ENCODE peak calls at places on chromosomes 1 and 21, in nine cellular contexts. F is HT-29; J is stimulated activated CD4-positive, alpha-beta T cell treated with anti-CD3 and anti-CD28 coated beads, Interleukin-2, amount 100 ng/mL, for 48 hours; X is IMR-90; I is NCI-H1417; H is cardiac fibroblast; B is prostate gland; M is memory B cell; D is GM19239. U is an unnamed sample.

GRCh38 chr1:176541663-176542062 is 78.7 kb downstream of the PAPPA2 start:
- DNase-seq in F (no peak), J (no peak), X (no peak), I (no peak), H (no peak), B (no peak), M (no peak), D (no peak), U (no peak)

GRCh38 chr1:82978461-82979324 is 1020.2 kb downstream of the TTLL7 start:
- DNase-seq in F (peak), J (no peak), X (no peak), I (no peak), H (no peak), B (no peak), M (no peak), D (no peak), U (peak)

GRCh38 chr21:36211660-36212512 is 55.3 kb downstream of the DOP1B start:
- DNase-seq in F (no peak), J (no peak), X (peak), I (no peak), H (peak), B (no peak), M (no peak), D (no peak), U (peak)

GRCh38 chr1:230548357-230548756 is 93.9 kb upstream of the COG2 start:
- DNase-seq in F (no peak), J (no peak), X (no peak), I (peak), H (no peak), B (no peak), M (no peak), D (no peak), U (no peak)

GRCh38 chr1:32470991-32471694 is 6.3 kb downstream of the ZBTB8B start:
- DNase-seq in F (no peak), J (no peak), X (no peak), I (no peak), H (peak), B (no peak), M (no peak), D (no peak), U (no peak)

GRCh38 chr1:40931601-40932000 is 47.9 kb upstream of the CTPS1 start:
- DNase-seq in F (no peak), J (no peak), X (no peak), I (no peak), H (no peak), B (no peak), M (no peak), D (no peak), U (no peak)

GRCh38 chr21:32256226-32256625 is 22.6 kb downstream of the MIS18A start:
- DNase-seq in F (no peak), J (no peak), X (no peak), I (no peak), H (no peak), B (no peak), M (no peak), D (no peak), U (no peak)

GRCh38 chr1:24392982-24393645 is 20.5 kb downstream of the STPG1 start:
- DNase-seq in F (no peak), J (no peak), X (no peak), I (no peak), H (no peak), B (no peak), M (peak), D (no peak), U (no peak)

GRCh38 chr21:27796106-27796505 is 829.2 kb upstream of the ADAMTS5 start:
- DNase-seq in F (no peak), J (no peak), X (peak), I (no peak), H (peak), B (no peak), M (no peak), D (no peak), U (peak)

GRCh38 chr1:217919683-217920502 is 288.7 kb downstream of the SPATA17 start:
- DNase-seq in F (no peak), J (no peak), X (no peak), I (no peak), H (no peak), B (no peak), M (no peak), D (no peak), U (peak)

GRCh38 chr1:203274603-203275381 is 30.5 kb upstream of the BTG2 start:
- DNase-seq in F (no peak), J (no peak), X (peak), I (no peak), H (no peak), B (peak), M (no peak), D (no peak), U (no peak)

GRCh38 chr1:150764617-150765090 is 924 bp downstream of the CTSS start:
- DNase-seq in F (no peak), J (no peak), X (peak), I (no peak), H (peak), B (no peak), M (no peak), D (no peak), U (no peak)

GRCh38 chr1:203175237-203176181 is at the start of gene MYBPH:
- DNase-seq in F (no peak), J (no peak), X (no peak), I (no peak), H (peak), B (no peak), M (no peak), D (no peak), U (no peak)

GRCh38 chr1:6473974-6474814 is 8.2 kb upstream of the TNFRSF25 start:
- DNase-seq in F (no peak), J (no peak), X (no peak), I (peak), H (no peak), B (no peak), M (no peak), D (no peak), U (no peak)

U was measured in cardiac muscle cell.